ENCODE peak calls at places on chromosomes 12 and 14, in seven cellular contexts. V is neuronal stem cell, Z is mesendoderm, D is H9, O is mesenchymal stem cell, C is trophoblast cell, W is H1. E is an unnamed sample.

GRCh38 chr14:60641722-60642269 is 7.5 kb downstream of the SIX1 start:
- DNase-seq in V (no peak), D (no peak), W (no peak), O (no peak), C (no peak), Z (no peak), E (no peak)

GRCh38 chr14:99687284-99688209 is 3.4 kb downstream of the CYP46A1 start:
- DNase-seq in W (no peak), Z (peak), C (no peak), D (peak), O (no peak), V (peak), E (no peak)

GRCh38 chr12:119916111-119916510 is 39.0 kb upstream of the CIT start:
- DNase-seq in V (no peak), D (no peak), W (no peak), O (no peak), C (no peak), Z (no peak), E (no peak)

GRCh38 chr14:103064436-103064835 is 7.1 kb upstream of the CDC42BPB start:
- DNase-seq in O (no peak), D (no peak), Z (no peak), V (no peak), W (no peak), C (no peak), E (no peak)

GRCh38 chr14:55794655-55795583 is 214.9 kb downstream of the KTN1 start:
- DNase-seq in Z (peak), C (peak), V (no peak), D (no peak), O (peak), W (no peak), E (peak)

GRCh38 chr12:107493646-107494045 is 192.0 kb upstream of the PWP1 start:
- DNase-seq in D (no peak), W (no peak), C (no peak), O (no peak), Z (no peak), V (no peak), E (no peak)

GRCh38 chr12:98478606-98479005 is 36.8 kb upstream of the TMPO start:
- DNase-seq in O (no peak), C (peak), Z (no peak), D (no peak), V (no peak), W (no peak), E (no peak)

GRCh38 chr12:132437252-132438138 is 52.5 kb upstream of the FBRSL1 start:
- DNase-seq in W (no peak), D (peak), V (no peak), C (no peak), O (no peak), Z (peak), E (no peak)

DNA sequence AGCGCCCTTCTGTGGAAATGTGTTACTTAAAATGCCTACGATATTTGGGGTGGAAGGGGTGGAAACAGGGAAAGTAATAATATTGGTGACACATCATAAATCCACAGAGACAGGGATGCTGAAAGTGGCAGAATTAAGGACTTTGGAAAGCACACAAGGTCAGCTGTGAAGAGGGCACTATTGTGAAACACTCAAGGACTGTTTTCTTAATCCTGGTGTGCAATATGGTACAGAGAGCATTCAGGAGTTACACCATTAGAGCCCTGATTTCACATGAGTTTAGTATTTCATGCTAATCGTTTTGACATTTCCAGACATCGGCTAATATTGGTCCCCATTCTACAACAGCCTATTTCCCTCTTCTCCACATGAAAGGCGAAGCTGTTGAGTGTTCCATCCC is 219.2 kb downstream of the MSRB3 start:
- DNase-seq in C (no peak), D (no peak), Z (no peak), O (peak), W (no peak), V (no peak), E (no peak)
- H3K18ac ChIP-seq in C (no peak), D (no peak), Z (no peak), O (no peak), W (no peak), V (no peak), E (no peak)

GRCh38 chr12:85445060-85445938 is 165.3 kb downstream of the ALX1 start:
- DNase-seq in O (no peak), V (no peak), W (no peak), Z (peak), D (no peak), C (no peak), E (no peak)

GRCh38 chr12:85448031-85448430 is 168.0 kb downstream of the ALX1 start:
- DNase-seq in W (no peak), D (no peak), C (no peak), V (no peak), O (no peak), Z (peak), E (no peak)

DNA sequence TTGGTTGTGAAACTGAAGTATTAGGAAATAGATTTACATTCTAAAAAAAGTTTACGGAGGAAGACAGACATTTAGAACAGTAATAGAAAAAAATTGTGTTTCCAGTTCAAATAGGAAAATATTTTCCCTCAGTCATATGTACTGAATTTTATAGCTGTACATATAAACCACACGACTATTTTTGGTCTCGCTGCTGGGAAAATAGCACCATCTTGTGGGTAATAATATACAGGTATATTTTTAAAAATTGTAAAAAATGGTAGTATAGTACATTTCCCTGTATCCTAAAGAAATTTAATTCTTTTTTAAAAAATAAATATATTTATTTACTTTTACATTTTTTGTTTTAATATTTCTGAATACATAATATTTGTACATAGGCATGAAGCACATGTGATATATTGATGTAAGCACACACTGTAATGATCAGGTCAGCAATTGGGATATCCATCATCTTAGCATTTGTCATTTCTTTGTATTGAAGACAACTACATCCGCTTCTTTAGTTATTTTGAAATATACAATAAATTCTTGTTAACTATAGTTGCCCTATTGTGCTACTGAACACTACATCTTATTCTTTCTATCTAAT is 168.6 kb downstream of the ALX1 start:
- DNase-seq in O (no peak), Z (no peak), C (no peak), V (no peak), W (no peak), D (no peak), E (peak)
- H3K18ac ChIP-seq in O (no peak), Z (no peak), C (no peak), V (no peak), W (no peak), D (no peak), E (no peak)

DNA sequence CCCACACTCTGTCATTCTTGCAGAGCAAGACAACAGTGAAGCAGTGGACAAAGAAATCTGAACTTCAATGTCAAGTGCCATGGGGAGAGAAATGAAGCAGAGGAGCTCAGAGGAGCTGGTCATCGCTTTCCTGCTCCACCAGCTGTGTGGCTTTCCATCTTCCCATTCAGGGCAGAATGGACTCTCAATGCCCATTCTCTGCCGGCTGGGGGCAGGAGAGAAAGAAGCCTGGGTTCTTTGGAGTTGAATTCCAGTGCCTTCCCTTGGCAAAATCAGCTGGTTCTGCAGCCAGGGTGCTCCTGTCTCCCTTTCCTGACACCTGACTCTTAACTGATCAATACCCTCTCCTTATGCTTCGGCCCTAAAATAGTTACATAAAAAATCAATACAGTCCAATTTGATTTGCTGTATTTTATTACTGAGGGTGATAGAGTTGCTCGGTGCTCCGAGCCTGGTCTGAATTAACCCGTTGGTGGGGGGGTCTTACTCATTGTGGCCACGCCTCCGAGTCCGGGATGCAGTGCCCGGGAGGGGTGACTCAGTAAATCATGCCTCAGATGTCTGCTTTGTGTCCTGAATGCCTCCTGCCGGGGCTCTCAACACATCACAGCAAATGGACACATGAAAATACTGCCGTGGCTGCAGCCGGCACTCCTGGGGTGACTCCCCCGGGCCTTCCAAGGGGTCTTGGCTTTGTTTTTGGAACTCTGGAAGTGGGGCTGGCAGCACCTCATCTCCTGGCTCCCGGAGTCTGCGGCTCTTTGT is 128.7 kb downstream of the AACS start:
- DNase-seq in D (peak), W (no peak), V (no peak), C (no peak), Z (peak), O (no peak), E (peak)
- H3K18ac ChIP-seq in D (no peak), W (peak), V (no peak), C (no peak), Z (no peak), O (no peak), E (no peak)

GRCh38 chr12:102962532-102962931 is 5.1 kb downstream of the ASCL1 start:
- DNase-seq in D (no peak), V (no peak), O (no peak), W (no peak), Z (no peak), C (no peak), E (no peak)
- H3K18ac ChIP-seq in D (no peak), V (no peak), O (no peak), W (no peak), Z (no peak), C (no peak), E (no peak)

GRCh38 chr12:79643821-79644220 is 46.9 kb downstream of the PAWR start:
- DNase-seq in Z (no peak), O (no peak), W (no peak), C (no peak), V (no peak), D (no peak), E (no peak)
- H3K18ac ChIP-seq in Z (no peak), O (no peak), W (no peak), C (no peak), V (no peak), D (no peak), E (no peak)

GRCh38 chr14:22316473-22316872 is 272.6 kb downstream of the DAD1 start:
- DNase-seq in Z (no peak), D (no peak), O (no peak), V (no peak), C (no peak), W (no peak), E (no peak)
- H3K18ac ChIP-seq in Z (no peak), D (no peak), O (no peak), V (no peak), C (no peak), W (no peak), E (no peak)

GRCh38 chr12:67816269-67816668 is 167.7 kb downstream of the DYRK2 start:
- DNase-seq in O (no peak), V (no peak), W (no peak), Z (no peak), D (no peak), C (no peak), E (no peak)
- H3K18ac ChIP-seq in O (no peak), V (no peak), W (no peak), Z (no peak), D (no peak), C (no peak), E (no peak)

DNA sequence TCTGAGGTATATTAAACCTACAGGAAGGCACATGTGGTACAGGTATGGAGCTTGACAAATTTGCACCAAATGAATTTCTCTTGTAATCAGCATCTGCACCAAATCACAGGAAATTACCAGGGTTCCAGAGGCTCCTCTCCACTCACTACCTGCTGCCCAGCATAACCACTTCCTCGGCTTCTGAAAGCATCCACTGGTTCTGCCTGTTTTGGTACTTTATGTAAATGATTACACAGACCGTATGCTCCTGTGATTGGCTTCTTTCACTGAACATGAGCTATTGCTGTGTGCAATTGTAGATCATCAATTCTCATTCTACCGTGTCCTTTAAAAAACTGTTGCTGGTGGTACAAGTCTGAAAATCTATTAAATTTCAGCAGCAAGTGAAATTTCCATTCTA is 522.1 kb downstream of the TMEM132D start:
- DNase-seq in V (no peak), W (no peak), C (no peak), O (no peak), Z (no peak), D (no peak), E (no peak)
- H3K18ac ChIP-seq in V (no peak), W (no peak), C (no peak), O (no peak), Z (no peak), D (no peak), E (no peak)